ENCODE peak calls at places on chromosomes 7 and 10, in six cellular contexts. Z is A549, K is type B pancreatic cell, U is esophagus muscularis mucosa, B is nephron progenitor cell, S is lung. V is an unnamed sample.

GRCh38 chr10:4635883-4636282 is 190.1 kb upstream of the AKR1E2 start:
- DNase-seq in U (no peak), S (no peak), K (no peak), B (no peak), Z (no peak), V (no peak)

GRCh38 chr7:137958593-137959431 is 43.1 kb downstream of the CREB3L2 start:
- DNase-seq in K (no peak), Z (no peak), U (no peak), S (no peak), B (no peak), V (no peak)

GRCh38 chr7:18770852-18771251 is 275.3 kb downstream of the HDAC9 start:
- DNase-seq in B (no peak), U (no peak), Z (no peak), K (no peak), S (no peak), V (no peak)

GRCh38 chr7:29146082-29146706 is at the start of gene CPVL:
- DNase-seq in S (peak), B (peak), K (peak), U (peak), Z (no peak), V (peak)

GRCh38 chr7:149833495-149834130 is 4.6 kb upstream of the ZNF862 start:
- DNase-seq in S (no peak), Z (no peak), K (no peak), B (no peak), U (no peak), V (no peak)

GRCh38 chr10:42984761-42985325 is 92.0 kb upstream of the RET start:
- DNase-seq in K (no peak), U (peak), Z (no peak), S (no peak), B (no peak), V (no peak)

GRCh38 chr10:4409281-4409680 is 416.7 kb upstream of the AKR1E2 start:
- DNase-seq in S (no peak), B (no peak), Z (no peak), K (no peak), U (no peak), V (no peak)

GRCh38 chr10:78299861-78300453 is 266.3 kb downstream of the RPS24 start:
- DNase-seq in K (peak), Z (no peak), B (no peak), S (no peak), U (no peak), V (no peak)

GRCh38 chr10:116208999-116209398 is 64.0 kb downstream of the GFRA1 start:
- DNase-seq in U (no peak), B (no peak), Z (no peak), K (no peak), S (no peak), V (no peak)

GRCh38 chr7:131108212-131108980 is 219.3 kb upstream of the MKLN1 start:
- DNase-seq in Z (no peak), B (peak), U (no peak), K (no peak), S (no peak), V (no peak)

GRCh38 chr7:35854311-35854710 is 53.5 kb downstream of the SEPTIN7 start:
- DNase-seq in B (no peak), Z (no peak), U (no peak), K (no peak), S (no peak), V (no peak)

GRCh38 chr7:111894518-111894917 is 311.7 kb downstream of the DOCK4 start:
- DNase-seq in B (no peak), K (no peak), Z (no peak), S (no peak), U (no peak), V (no peak)

GRCh38 chr10:73494877-73495225 is 973 bp downstream of the PPP3CB start:
- DNase-seq in K (no peak), Z (peak), S (no peak), U (no peak), B (no peak), V (no peak)

GRCh38 chr10:80590585-80591125 is 53.0 kb downstream of the SH2D4B start:
- DNase-seq in K (no peak), S (no peak), U (no peak), Z (no peak), B (no peak), V (no peak)

GRCh38 chr7:43868681-43869017 is 668 bp downstream of the MRPS24 start:
- DNase-seq in B (no peak), Z (no peak), K (no peak), U (no peak), S (no peak), V (no peak)

GRCh38 chr10:90857635-90858488 is at the start of gene HTR7:
- DNase-seq in B (peak), K (peak), U (no peak), Z (peak), S (peak), V (peak)

GRCh38 chr10:94626476-94626875 is 57.1 kb upstream of the CYP2C18 start:
- DNase-seq in S (no peak), U (no peak), K (no peak), Z (no peak), B (no peak), V (no peak)

GRCh38 chr7:74165867-74166593 is 8.1 kb upstream of the EIF4H start:
- DNase-seq in B (no peak), S (no peak), Z (no peak), K (no peak), U (no peak), V (no peak)

GRCh38 chr7:74164985-74165456 is 9.1 kb upstream of the EIF4H start:
- DNase-seq in B (peak), U (no peak), Z (no peak), S (no peak), K (no peak), V (peak)
- TF ChIP-seq CTCF in B (peak), U (peak), Z (peak), S (no peak), K (peak), V (peak)

DNA sequence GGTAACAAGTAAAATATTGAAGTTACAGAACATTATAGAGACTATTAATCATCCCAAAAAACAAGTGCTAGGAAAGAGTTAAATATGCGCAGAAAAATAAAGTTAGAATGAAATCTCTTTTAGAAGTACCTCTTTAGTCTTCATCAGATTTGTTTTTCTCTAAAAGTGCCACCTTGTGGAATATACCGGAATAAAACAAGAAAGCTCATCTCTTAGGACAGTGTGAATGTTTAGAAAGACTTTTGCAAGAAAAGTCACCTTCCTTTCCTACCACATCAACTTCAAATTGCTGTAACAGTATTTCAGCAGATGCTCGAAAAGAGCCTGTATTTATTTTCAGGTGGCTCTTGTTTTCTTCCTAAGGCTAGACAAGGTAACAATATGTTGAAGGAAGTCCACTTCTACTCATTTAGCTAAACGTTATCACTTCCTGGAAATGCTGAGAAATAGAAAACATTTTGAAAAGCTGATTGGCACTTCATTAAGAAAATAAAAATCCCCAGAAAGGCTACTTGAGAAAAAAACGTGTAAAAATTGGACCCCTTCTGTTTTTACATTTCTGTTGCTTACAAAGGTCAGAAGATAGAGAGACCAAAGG is 19.8 kb upstream of the FAM133B start:
- DNase-seq in Z (no peak), U (no peak), B (no peak), S (no peak), K (no peak), V (no peak)
- TF ChIP-seq CTCF in Z (peak), U (peak), B (peak), S (no peak), K (peak), V (peak)

GRCh38 chr7:134941947-134942346 is 44.4 kb upstream of the AGBL3 start:
- DNase-seq in S (no peak), U (no peak), B (no peak), K (no peak), Z (no peak), V (no peak)

GRCh38 chr7:134942690-134943466 is 43.4 kb upstream of the AGBL3 start:
- DNase-seq in K (no peak), S (no peak), U (no peak), Z (no peak), B (no peak), V (no peak)

GRCh38 chr7:134946260-134946659 is 40.0 kb upstream of the AGBL3 start:
- DNase-seq in Z (no peak), B (no peak), U (no peak), S (no peak), K (no peak), V (no peak)

GRCh38 chr7:134945711-134946110 is 40.6 kb upstream of the AGBL3 start:
- DNase-seq in Z (no peak), S (no peak), B (no peak), K (no peak), U (no peak), V (no peak)

GRCh38 chr7:134943785-134944400 is 42.4 kb upstream of the AGBL3 start:
- DNase-seq in B (no peak), S (no peak), K (no peak), Z (peak), U (no peak), V (no peak)
- TF ChIP-seq CTCF in B (no peak), S (no peak), K (peak), Z (peak), U (peak), V (no peak)

DNA sequence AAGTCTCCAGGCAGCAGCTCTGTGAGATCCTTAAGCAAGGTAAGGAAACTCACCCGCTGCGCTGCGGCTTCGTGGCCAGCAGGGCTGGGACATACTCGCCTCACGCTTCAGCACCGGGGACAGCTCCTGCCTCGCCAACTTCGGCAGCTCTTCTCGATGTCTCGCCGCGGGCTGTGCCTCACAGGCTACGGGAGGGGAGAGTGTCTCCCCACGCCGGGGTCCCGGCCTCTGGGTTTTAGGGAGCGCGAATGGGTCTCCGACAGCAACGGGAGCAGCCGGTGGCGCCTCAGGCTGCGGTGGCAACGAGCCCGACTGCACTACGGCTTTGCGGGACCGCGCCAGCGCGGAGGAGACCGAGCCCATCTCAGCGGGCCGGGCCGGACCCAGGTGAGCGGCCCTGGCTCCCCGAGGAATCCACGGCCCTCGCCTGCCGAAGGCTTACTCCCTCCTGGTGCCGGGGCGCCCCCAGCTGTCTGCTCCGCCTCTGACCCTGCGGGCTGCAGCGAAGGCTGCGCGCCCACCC is 62.4 kb downstream of the LSM5 start:
- DNase-seq in U (no peak), K (peak), Z (peak), B (peak), S (peak), V (peak)
- TF ChIP-seq CTCF in U (no peak), K (peak), Z (no peak), B (peak), S (no peak), V (peak)

GRCh38 chr10:27861781-27862180 is 116.2 kb upstream of the MKX start:
- DNase-seq in U (no peak), S (no peak), Z (no peak), K (no peak), B (no peak), V (no peak)

DNA sequence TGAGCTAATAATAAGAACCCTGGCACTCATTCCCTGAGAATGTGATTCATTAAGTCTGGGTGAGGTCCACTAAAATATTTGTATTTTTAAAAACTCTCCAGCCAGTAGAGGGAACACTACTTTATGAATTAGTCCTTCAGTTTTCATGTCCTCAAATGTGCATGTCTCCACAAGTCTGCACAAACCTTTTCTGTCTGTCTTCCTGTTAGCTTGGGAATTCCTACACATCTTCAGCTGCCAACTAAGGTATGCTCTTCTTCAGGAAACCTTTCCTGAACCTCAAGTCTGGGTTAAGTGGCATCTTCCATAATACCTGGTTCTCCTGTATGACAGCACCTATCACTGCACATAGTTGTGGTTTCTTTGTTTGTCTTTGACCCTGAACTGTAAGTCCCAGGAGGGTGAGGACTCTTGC is 119.6 kb upstream of the MKX start:
- DNase-seq in Z (no peak), U (no peak), K (no peak), B (no peak), S (no peak), V (no peak)
- TF ChIP-seq CTCF in Z (no peak), U (no peak), K (no peak), B (no peak), S (no peak), V (no peak)

GRCh38 chr7:144903201-144903600 is 67.3 kb upstream of the TPK1 start:
- DNase-seq in K (no peak), B (no peak), S (no peak), U (no peak), Z (no peak), V (no peak)
- TF ChIP-seq CTCF in K (no peak), B (no peak), S (no peak), U (no peak), Z (no peak), V (no peak)

V was measured in endothelial cell.